ENCODE peak calls at places on chromosomes 4 and X, in five cellular contexts. E, D, M, B and U are unnamed samples.

GRCh38 chr4:120682981-120683380 is 239.5 kb downstream of the PRDM5 start:
- DNase-seq in E (no peak), D (no peak), M (no peak), B (no peak), U (no peak)

GRCh38 chrX:666762-667161 is 36.2 kb downstream of the SHOX start:
- DNase-seq in E (peak), D (no peak), M (no peak), B (no peak), U (no peak)

GRCh38 chr4:103019319-103020124 is at the start of gene SLC9B1:
- DNase-seq in E (peak), D (peak), M (peak), B (peak), U (peak)

GRCh38 chrX:70754169-70754843 is 154.2 kb downstream of the TEX11 start:
- DNase-seq in E (no peak), D (no peak), M (no peak), B (no peak), U (no peak)

GRCh38 chr4:16125571-16126445 is 42.0 kb upstream of the PROM1 start:
- DNase-seq in E (peak), D (no peak), M (no peak), B (no peak), U (no peak)

GRCh38 chr4:102449751-102450352 is 51.3 kb upstream of the NFKB1 start:
- DNase-seq in E (peak), D (peak), M (no peak), B (peak), U (peak)

GRCh38 chr4:172270421-172270820 is 457.2 kb downstream of the GALNTL6 start:
- DNase-seq in E (no peak), D (no peak), M (no peak), B (no peak), U (peak)

GRCh38 chrX:153411255-153411987 is at the start of gene ZFP92:
- DNase-seq in E (no peak), D (peak), M (peak), B (no peak), U (no peak)

GRCh38 chrX:110795645-110796510 is at the start of gene CHRDL1:
- DNase-seq in E (peak), D (no peak), M (peak), B (no peak), U (no peak)

GRCh38 chr4:160129439-160129838 is 1026.6 kb downstream of the RAPGEF2 start:
- DNase-seq in E (no peak), D (no peak), M (no peak), B (no peak), U (no peak)

GRCh38 chr4:125042031-125042430 is 272.7 kb upstream of the FAT4 start:
- DNase-seq in E (no peak), D (no peak), M (no peak), B (no peak), U (no peak)

GRCh38 chr4:123438031-123438430 is 41.4 kb downstream of the SPRY1 start:
- DNase-seq in E (no peak), D (no peak), M (no peak), B (no peak), U (no peak)

GRCh38 chr4:88054909-88055308 is 47.5 kb downstream of the PKD2 start:
- DNase-seq in E (peak), D (no peak), M (no peak), B (no peak), U (peak)

GRCh38 chrX:136671006-136671610 is 23.1 kb downstream of the CD40LG start:
- DNase-seq in E (no peak), D (no peak), M (no peak), B (no peak), U (no peak)

GRCh38 chr4:85825937-85826678 is 351.2 kb downstream of the ARHGAP24 start:
- DNase-seq in E (peak), D (no peak), M (no peak), B (no peak), U (peak)

GRCh38 chrX:137792214-137792613 is 226.3 kb downstream of the ZIC3 start:
- DNase-seq in E (no peak), D (no peak), M (no peak), B (no peak), U (no peak)

GRCh38 chr4:1029957-1030520 is 18.6 kb downstream of the FGFRL1 start:
- DNase-seq in E (peak), D (no peak), M (no peak), B (no peak), U (no peak)

GRCh38 chrX:96837808-96838207 is 45.9 kb upstream of the RPA4 start:
- DNase-seq in E (no peak), D (no peak), M (no peak), B (no peak), U (no peak)

GRCh38 chr4:153222162-153222789 is 18.0 kb downstream of the TRIM2 start:
- DNase-seq in E (peak), D (no peak), M (peak), B (peak), U (no peak)

GRCh38 chrX:112761239-112762207 is 79.1 kb downstream of the AMOT start:
- DNase-seq in E (no peak), D (no peak), M (no peak), B (no peak), U (no peak)

GRCh38 chr4:2437475-2438215 is 18.9 kb downstream of the CFAP99 start:
- DNase-seq in E (no peak), D (no peak), M (no peak), B (no peak), U (no peak)